ENCODE peak calls at places on chromosomes 12 and 14, in nine cellular contexts. A is RWPE2; V is body of pancreas; B is effector memory CD4-positive, alpha-beta T cell; N is stomach; E is prostate gland; R is psoas muscle; G is GM23248; Z is CD8-positive, alpha-beta T cell. L is an unnamed sample. For H3K36me3 and H3K27me3, the result is how much of the 10 kb centered on the place peaks cover.

GRCh38 chr14:103561381-103562134 is 899 bp downstream of the BAG5 start:
- DNase-seq in B (peak), G (peak), R (no peak), N (no peak), V (no peak), E (no peak), A (no peak), Z (no peak), L (peak)

GRCh38 chr12:94725375-94726168 is 75.2 kb upstream of the TMCC3 start:
- DNase-seq in A (no peak), Z (no peak), E (peak), G (peak), N (peak), V (no peak), R (no peak), B (no peak), L (peak)

GRCh38 chr12:55142896-55143870 is 17.0 kb downstream of the OR9K2 start:
- DNase-seq in E (peak), R (no peak), A (no peak), G (peak), Z (peak), B (peak), V (peak), N (peak), L (peak)

GRCh38 chr12:93403988-93404803 is 26.5 kb downstream of the NUDT4 start:
- DNase-seq in G (no peak), N (no peak), B (no peak), R (no peak), V (no peak), Z (no peak), E (no peak), A (no peak), L (no peak)

GRCh38 chr12:80937391-80938238 is at the start of gene LIN7A:
- DNase-seq in Z (no peak), V (no peak), A (no peak), R (peak), B (no peak), G (peak), N (peak), E (peak), L (peak)

GRCh38 chr12:50508420-50508819 is 3.6 kb downstream of the DIP2B start:
- DNase-seq in R (no peak), G (peak), N (no peak), A (no peak), Z (no peak), E (no peak), V (no peak), B (no peak), L (no peak)

GRCh38 chr12:120356567-120357030 is 12.4 kb downstream of the MSI1 start:
- DNase-seq in G (peak), N (peak), Z (peak), V (peak), A (peak), B (peak), R (peak), E (peak), L (peak)

GRCh38 chr12:56487448-56488040 is 417 bp downstream of the GLS2 start:
- DNase-seq in N (peak), B (peak), G (peak), Z (peak), V (peak), E (peak), R (no peak), A (no peak), L (peak)

GRCh38 chr14:23375527-23376251 is 1.2 kb upstream of the CMTM5 start:
- DNase-seq in A (no peak), G (no peak), V (no peak), Z (no peak), N (no peak), B (no peak), R (no peak), E (no peak), L (no peak)

GRCh38 chr14:54606178-54606577 is 39.2 kb downstream of the SAMD4A start:
- DNase-seq in E (no peak), A (no peak), Z (no peak), N (no peak), G (peak), V (no peak), B (peak), R (peak), L (peak)

GRCh38 chr12:120708646-120709045 is 1.6 kb upstream of the UNC119B start:
- DNase-seq in N (no peak), A (no peak), B (no peak), E (no peak), Z (no peak), G (no peak), V (no peak), R (no peak), L (no peak)

GRCh38 chr14:89254201-89254919 is 162.7 kb downstream of the FOXN3 start:
- DNase-seq in A (no peak), V (no peak), B (no peak), E (no peak), Z (no peak), R (no peak), G (no peak), N (no peak), L (no peak)

GRCh38 chr14:92460541-92460915 is 53.1 kb upstream of the RIN3 start:
- DNase-seq in G (no peak), A (no peak), N (peak), V (no peak), Z (peak), E (no peak), R (no peak), B (no peak), L (no peak)

GRCh38 chr12:82326905-82327503 is 31.2 kb downstream of the CCDC59 start:
- DNase-seq in A (no peak), E (no peak), G (peak), Z (no peak), B (no peak), V (no peak), R (no peak), N (no peak), L (no peak)

GRCh38 chr14:71317385-71318096 is 410.3 kb downstream of the PCNX1 start:
- DNase-seq in V (no peak), B (no peak), A (no peak), N (no peak), R (no peak), Z (no peak), G (no peak), E (no peak), L (no peak)

GRCh38 chr14:106694638-106695393 is 1168.4 kb downstream of the TMEM121 start:
- DNase-seq in R (peak), E (no peak), A (no peak), N (no peak), Z (peak), B (peak), G (no peak), V (no peak), L (no peak)

GRCh38 chr14:84090837-84091236 is 1439.1 kb upstream of the FLRT2 start:
- DNase-seq in B (no peak), G (no peak), V (no peak), Z (no peak), E (no peak), N (no peak), R (no peak), A (no peak), L (no peak)

GRCh38 chr14:57501039-57501557 is 7.4 kb upstream of the CCDC198 start:
- DNase-seq in A (no peak), B (no peak), V (no peak), Z (no peak), E (no peak), G (no peak), R (no peak), N (no peak), L (no peak)

GRCh38 chr12:31306871-31307270 is 19.1 kb downstream of the SINHCAF start:
- DNase-seq in B (no peak), R (no peak), N (no peak), E (no peak), Z (no peak), G (no peak), A (no peak), V (no peak), L (no peak)

GRCh38 chr14:88321692-88322504 is 1.2 kb downstream of the KCNK10 start:
- DNase-seq in G (no peak), E (no peak), B (no peak), V (no peak), N (no peak), R (no peak), Z (no peak), A (no peak), L (no peak)

GRCh38 chr12:96886998-96887677 is 19.9 kb upstream of the NEDD1 start:
- DNase-seq in R (no peak), V (no peak), N (peak), A (no peak), B (no peak), G (no peak), Z (no peak), E (no peak), L (peak)

GRCh38 chr14:89013098-89013504 is 188.7 kb downstream of the TTC8 start:
- DNase-seq in N (peak), R (no peak), A (no peak), E (no peak), G (peak), B (no peak), Z (no peak), V (peak), L (peak)

GRCh38 chr12:125533434-125534029 is 468.3 kb downstream of the AACS start:
- DNase-seq in N (peak), A (no peak), B (no peak), E (no peak), V (peak), G (peak), Z (no peak), R (no peak), L (peak)

GRCh38 chr12:93440043-93440835 is 1.5 kb downstream of the UBE2N start:
- DNase-seq in B (no peak), V (no peak), N (no peak), R (no peak), Z (no peak), G (peak), A (no peak), E (no peak), L (no peak)

GRCh38 chr12:80129895-80130535 is 30.7 kb downstream of the OTOGL start:
- DNase-seq in A (no peak), B (no peak), R (no peak), G (peak), N (no peak), E (no peak), V (no peak), Z (no peak), L (peak)

GRCh38 chr12:56358836-56359532 is 923 bp downstream of the STAT2 start:
- DNase-seq in R (no peak), A (no peak), B (no peak), N (no peak), V (no peak), E (no peak), Z (no peak), G (peak), L (no peak)

GRCh38 chr14:64253672-64254071 is 40.5 kb downstream of the ESR2 start:
- DNase-seq in V (no peak), N (no peak), R (no peak), E (no peak), G (peak), B (no peak), Z (no peak), A (no peak), L (no peak)

GRCh38 chr12:107775093-107775721 is 703 bp downstream of the ASCL4 start:
- DNase-seq in V (no peak), Z (no peak), A (peak), R (no peak), B (no peak), E (no peak), N (peak), G (peak), L (no peak)

DNA sequence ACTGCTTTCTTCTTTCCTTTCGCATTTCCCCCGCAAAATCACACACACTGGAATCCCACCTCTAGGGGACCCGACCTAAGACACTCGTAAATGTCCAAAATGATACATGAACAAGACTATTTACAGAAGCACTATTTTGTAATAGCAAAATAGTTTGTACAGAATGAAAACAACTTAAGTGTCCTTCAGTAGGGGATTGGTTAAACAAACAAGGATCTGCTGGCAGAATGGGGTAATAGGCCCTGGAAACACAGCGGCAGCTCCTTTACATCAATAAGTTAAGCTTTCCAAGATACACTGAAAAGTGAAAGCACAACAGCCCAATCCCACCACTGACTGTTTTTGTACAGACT is 48.8 kb downstream of the LTBP2 start:
- DNase-seq in B (no peak), R (peak), E (no peak), A (no peak), G (no peak), Z (no peak), N (no peak), V (no peak), L (no peak)
- H3K4me3 ChIP-seq in B (no peak), R (no peak), E (no peak), A (no peak), G (no peak), Z (no peak), N (no peak), V (no peak), L (no peak)

DNA sequence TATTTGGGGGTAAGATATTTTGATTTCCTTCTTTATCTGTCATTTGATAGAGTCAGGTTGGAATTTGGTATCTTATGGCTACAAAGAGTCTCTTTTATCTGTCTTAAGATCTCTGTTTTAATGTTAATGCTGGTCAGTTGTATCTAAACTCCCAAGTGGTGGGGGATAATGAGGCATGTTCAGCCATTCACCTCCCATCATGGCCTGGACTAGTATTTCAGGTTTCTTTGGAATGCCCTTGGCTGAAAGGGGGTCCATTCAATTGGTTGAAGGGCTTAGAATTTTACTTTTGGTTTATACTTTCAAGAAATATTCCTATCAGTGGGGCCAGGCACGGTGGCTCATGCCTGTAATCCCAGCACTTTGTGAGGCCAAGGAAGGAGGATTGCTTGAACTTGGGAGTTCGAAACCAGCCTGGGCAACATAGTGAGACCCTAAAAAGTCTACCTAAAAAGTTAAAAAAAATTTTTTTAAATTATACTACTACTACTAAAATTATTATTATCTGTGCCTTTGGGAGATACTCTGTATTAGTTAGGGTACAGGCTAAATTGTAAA is 4.7 kb downstream of the DGLUCY start:
- DNase-seq in Z (no peak), A (no peak), N (no peak), E (no peak), V (no peak), G (no peak), B (no peak), R (no peak), L (no peak)
- H3K36me3 ChIP-seq in Z (under half), A (under half), N (under half), E (under half), V (under half), G (under half), B (under half), R (under half), L (under half)

GRCh38 chr12:53973093-53974042 is at the start of gene HOXC11:
- DNase-seq in Z (no peak), A (peak), N (no peak), B (no peak), V (no peak), E (no peak), G (peak), R (peak), L (peak)
- H3K27me3 ChIP-seq in Z (half or more), A (half or more), N (half or more), B (half or more), V (under half), E (half or more), G (half or more), R (half or more), L (under half)

GRCh38 chr12:48979602-48980388 is 1.7 kb downstream of the WNT1 start:
- DNase-seq in R (peak), B (peak), A (peak), Z (peak), V (no peak), E (no peak), N (peak), G (peak), L (no peak)
- H3K4me3 ChIP-seq in R (peak), B (peak), A (no peak), Z (peak), V (no peak), E (peak), N (peak), G (peak), L (no peak)

GRCh38 chr12:113171543-113171942 is 13.7 kb downstream of the DDX54 start:
- DNase-seq in Z (no peak), B (no peak), A (no peak), R (no peak), N (no peak), G (no peak), V (no peak), E (no peak), L (no peak)

GRCh38 chr12:113170457-113170856 is 14.8 kb downstream of the DDX54 start:
- DNase-seq in Z (no peak), V (no peak), A (no peak), E (no peak), R (no peak), G (no peak), N (no peak), B (no peak), L (no peak)

GRCh38 chr12:113170926-113171325 is 14.4 kb downstream of the DDX54 start:
- DNase-seq in V (no peak), E (no peak), Z (no peak), B (no peak), N (no peak), R (no peak), G (no peak), A (no peak), L (no peak)

GRCh38 chr12:113173081-113173698 is 12.1 kb downstream of the DDX54 start:
- DNase-seq in N (no peak), R (no peak), Z (no peak), G (no peak), A (no peak), E (no peak), B (no peak), V (no peak), L (no peak)

DNA sequence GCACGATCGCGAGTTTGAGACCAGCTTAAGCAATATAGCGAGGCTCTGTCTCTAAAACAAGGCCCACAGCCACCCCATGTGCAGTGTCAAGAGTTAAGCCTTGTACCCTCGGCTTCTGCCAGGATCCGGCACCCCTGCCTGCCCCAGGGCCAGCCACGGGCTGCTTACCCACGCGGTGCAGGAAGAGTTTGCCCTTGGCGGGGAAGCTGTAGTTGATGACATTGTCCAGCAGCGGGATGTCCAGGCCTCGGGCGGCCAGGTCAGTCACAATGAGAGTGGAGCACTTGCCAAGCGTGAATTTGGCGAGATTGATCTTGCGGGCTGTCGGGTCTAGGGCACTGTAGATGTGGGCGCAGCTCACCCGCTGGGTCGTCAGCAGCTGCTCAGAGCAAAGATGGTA is 13.1 kb downstream of the DDX54 start:
- DNase-seq in G (no peak), B (no peak), A (no peak), V (no peak), Z (no peak), R (no peak), E (no peak), N (no peak), L (no peak)
- H3K36me3 ChIP-seq in G (half or more), B (half or more), A (half or more), V (under half), Z (half or more), R (half or more), E (under half), N (half or more), L (half or more)